ENCODE peak calls at places on chromosome 9, in nine cellular contexts. W, B, J, Z, N, A, X, F and T are unnamed samples.

GRCh38 chr9:76351006-76351405 is 43.2 kb downstream of the RFK start:
- DNase-seq in J (no peak), F (no peak), Z (no peak), A (no peak), X (no peak), N (no peak), B (no peak), W (no peak), T (no peak)

GRCh38 chr9:16726023-16726422 is 144.4 kb downstream of the BNC2 start:
- DNase-seq in J (no peak), B (peak; percentile 20), N (peak; percentile 64), F (peak; percentile 86), A (no peak), Z (no peak), W (no peak), X (no peak), T (no peak)

GRCh38 chr9:38075272-38075671 is 6.2 kb upstream of the SHB start:
- DNase-seq in Z (no peak), X (no peak), F (no peak), B (no peak), J (no peak), W (no peak), A (no peak), N (no peak), T (no peak)

GRCh38 chr9:28365020-28365640 is 791.8 kb upstream of the C9orf72 start:
- DNase-seq in N (no peak), J (no peak), X (no peak), F (no peak), B (no peak), A (peak; percentile 57), W (no peak), Z (no peak), T (peak; percentile 12)

GRCh38 chr9:121266906-121267650 is 884 bp upstream of the GSN start:
- DNase-seq in A (no peak), W (no peak), Z (no peak), N (peak; percentile 38), B (no peak), J (no peak), F (no peak), X (no peak), T (no peak)

GRCh38 chr9:84317563-84317962 is 23.0 kb downstream of the SLC28A3 start:
- DNase-seq in A (no peak), N (no peak), W (no peak), J (no peak), X (no peak), F (no peak), Z (no peak), B (no peak), T (no peak)

GRCh38 chr9:32533338-32533737 is 7.3 kb upstream of the RIGI start:
- DNase-seq in N (no peak), B (no peak), Z (no peak), J (no peak), W (no peak), X (no peak), A (no peak), F (no peak), T (no peak)

GRCh38 chr9:109010676-109011655 is 2.3 kb downstream of the CTNNAL1 start:
- DNase-seq in N (peak; percentile 57), A (peak; percentile 86), F (peak; percentile 94), X (no peak), Z (peak; percentile 64), B (peak; percentile 81), W (no peak), J (no peak), T (peak; percentile 88)

GRCh38 chr9:706606-707451 is 134.7 kb upstream of the DMRT1 start:
- DNase-seq in A (peak; percentile 35), N (peak; percentile 75), B (peak; percentile 48), X (peak; percentile 75), W (peak; percentile 78), J (no peak), F (peak; percentile 68), Z (no peak), T (peak; percentile 65)

GRCh38 chr9:80213613-80214012 is 641.8 kb downstream of the TLE4 start:
- DNase-seq in J (no peak), F (no peak), A (no peak), N (no peak), W (peak; percentile 5), B (no peak), X (no peak), Z (no peak), T (no peak)

GRCh38 chr9:5799314-5799713 is 33.6 kb downstream of the ERMP1 start:
- DNase-seq in F (peak; percentile 74), N (peak; percentile 46), X (peak; percentile 39), B (peak; percentile 27), A (peak; percentile 53), Z (peak; percentile 18), W (no peak), J (peak; percentile 8), T (peak; percentile 42)

GRCh38 chr9:119004618-119004990 is 364.6 kb downstream of the BRINP1 start:
- DNase-seq in N (peak; percentile 90), A (no peak), F (peak; percentile 11), X (peak; percentile 52), Z (no peak), W (no peak), J (peak; percentile 75), B (peak; percentile 28), T (peak; percentile 91)

GRCh38 chr9:126093771-126094170 is 232.9 kb upstream of the MVB12B start:
- DNase-seq in J (no peak), A (no peak), W (no peak), N (no peak), X (no peak), F (no peak), B (no peak), Z (no peak), T (no peak)

GRCh38 chr9:136103651-136104487 is 8.8 kb upstream of the NACC2 start:
- DNase-seq in B (no peak), X (no peak), N (no peak), J (no peak), Z (no peak), A (no peak), W (no peak), F (no peak), T (no peak)

GRCh38 chr9:2837915-2838314 is 6.0 kb downstream of the PUM3 start:
- DNase-seq in Z (no peak), J (no peak), W (no peak), N (peak; percentile 24), X (no peak), A (peak; percentile 28), F (peak; percentile 58), B (no peak), T (no peak)

GRCh38 chr9:136119259-136120118 is 814 bp upstream of the TMEM250 start:
- DNase-seq in N (peak; percentile 54), Z (no peak), W (no peak), J (no peak), B (no peak), X (no peak), A (no peak), F (no peak), T (peak; percentile 39)

GRCh38 chr9:37350486-37351190 is 71.9 kb upstream of the GRHPR start:
- DNase-seq in N (peak; percentile 55), X (no peak), A (peak; percentile 98), J (no peak), F (no peak), B (peak; percentile 60), Z (no peak), W (no peak), T (no peak)

DNA sequence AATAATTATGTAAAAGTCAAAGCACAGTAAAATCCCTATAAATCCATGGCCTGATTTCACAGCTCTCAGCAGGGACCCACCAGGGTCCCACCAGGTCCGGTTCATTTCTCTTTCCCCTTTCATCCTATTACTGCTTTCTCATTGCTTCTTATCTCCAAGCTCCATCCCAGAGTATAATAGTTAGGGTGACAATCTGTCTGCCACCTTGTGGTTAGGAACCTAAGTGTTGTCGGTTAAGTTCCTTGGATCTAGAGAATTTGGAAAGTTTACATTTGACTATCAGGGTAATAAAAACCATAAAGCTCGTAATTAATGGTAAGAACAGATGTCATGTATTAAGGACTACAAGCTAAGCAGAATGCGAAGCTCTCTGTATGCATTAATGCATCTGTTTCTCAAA is 259.1 kb downstream of the SH3GL2 start:
- DNase-seq in F (peak; percentile 2), J (no peak), Z (no peak), N (no peak), B (no peak), A (no peak), W (no peak), X (no peak), T (peak; percentile 6)
- TF ChIP-seq CTCF in F (no peak), J (no peak), Z (peak; percentile 25), N (peak; percentile 21), B (no peak), A (no peak), W (no peak), X (no peak), T (peak; percentile 9)

GRCh38 chr9:89428901-89429890 is 68.7 kb downstream of the SEMA4D start:
- DNase-seq in J (no peak), X (no peak), A (no peak), Z (no peak), F (no peak), N (no peak), W (no peak), B (no peak), T (no peak)
- TF ChIP-seq CTCF in J (peak; percentile 6), X (no peak), A (peak; percentile 22), Z (peak; percentile 20), F (no peak), N (peak; percentile 19), W (no peak), B (peak; percentile 52), T (peak; percentile 8)

DNA sequence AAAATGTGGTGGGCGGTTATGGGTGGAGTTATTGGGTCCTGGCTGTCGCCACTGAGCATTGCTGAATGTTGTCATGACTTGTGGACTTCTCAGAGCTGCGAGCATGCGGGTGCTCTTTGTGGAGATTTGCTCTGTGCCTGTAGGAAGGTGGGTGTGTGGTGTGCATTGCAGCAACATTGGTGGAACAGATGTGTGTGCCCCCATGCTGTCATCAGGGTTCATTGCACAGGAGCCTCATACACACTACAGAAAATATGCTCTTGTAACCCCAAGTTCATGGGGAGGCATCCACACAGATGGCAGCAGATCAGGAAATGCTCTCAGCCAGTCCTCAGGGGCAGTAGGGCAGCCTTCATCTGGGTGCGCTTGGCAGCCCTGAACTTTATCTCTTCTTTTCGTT is 55.9 kb upstream of the PHF2 start:
- DNase-seq in B (no peak), F (no peak), J (no peak), W (no peak), X (no peak), N (peak; percentile 5), Z (no peak), A (no peak), T (peak; percentile 11)
- TF ChIP-seq CTCF in B (peak; percentile 18), F (no peak), J (no peak), W (no peak), X (no peak), N (peak; percentile 14), Z (no peak), A (no peak), T (peak; percentile 6)

DNA sequence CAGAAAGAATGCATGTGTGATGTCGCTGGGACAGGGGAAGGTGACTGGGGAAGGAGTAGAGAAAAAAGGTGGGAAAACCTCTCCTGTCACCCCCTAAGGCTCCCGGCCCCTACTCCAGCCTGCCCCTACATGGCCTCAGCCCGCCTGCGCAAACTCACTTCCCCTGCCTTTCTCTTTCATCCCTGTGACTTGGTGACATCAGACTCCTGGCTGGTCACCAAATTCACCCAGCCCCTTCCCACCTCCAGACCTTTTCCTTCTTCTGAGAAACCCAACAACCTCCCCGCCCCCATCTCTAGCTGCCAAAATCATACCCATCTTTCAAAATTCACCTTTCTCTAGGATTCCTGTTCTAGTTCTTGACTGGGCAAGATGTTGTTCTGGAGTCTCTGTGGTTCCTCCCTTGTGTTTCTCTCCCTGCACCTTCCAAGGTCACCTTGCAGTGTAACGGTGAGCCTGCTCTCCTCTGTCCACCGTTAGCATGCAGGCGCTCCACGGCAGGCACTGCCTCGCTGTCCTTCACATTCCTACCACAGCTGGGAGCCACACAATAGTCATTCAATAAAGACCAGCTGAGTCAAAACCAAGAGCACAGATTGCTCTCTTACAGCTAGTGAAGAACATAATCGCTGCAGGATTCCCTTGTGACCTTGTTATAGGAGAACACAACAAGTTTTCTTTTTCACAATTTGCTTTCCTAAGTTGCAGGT is 134.5 kb downstream of the FANCC start:
- DNase-seq in N (no peak), Z (no peak), B (peak; percentile 28), J (no peak), F (no peak), A (no peak), W (no peak), X (peak; percentile 38), T (no peak)
- TF ChIP-seq CTCF in N (peak; percentile 24), Z (no peak), B (peak; percentile 66), J (peak; percentile 1), F (no peak), A (peak; percentile 1), W (no peak), X (peak; percentile 51), T (peak; percentile 13)